ENCODE peak calls at places on chromosome 7, in four cellular contexts. J, H, W and U are unnamed samples.

GRCh38 chr7:112421666-112422486 is 28.4 kb upstream of the IFRD1 start:
- DNase-seq in H (no peak), W (no peak), J (peak), U (no peak)

GRCh38 chr7:151693140-151693539 is 173.4 kb upstream of the RHEB start:
- DNase-seq in H (no peak), W (no peak), J (no peak), U (no peak)

GRCh38 chr7:291302-292092 is 1.5 kb downstream of the FOXL3 start:
- DNase-seq in J (no peak), W (no peak), H (no peak), U (no peak)

GRCh38 chr7:66950763-66951162 is 29.7 kb downstream of the TMEM248 start:
- DNase-seq in W (no peak), H (no peak), J (no peak), U (no peak)

GRCh38 chr7:25009271-25009670 is 29.3 kb upstream of the OSBPL3 start:
- DNase-seq in W (no peak), H (no peak), J (no peak), U (no peak)

GRCh38 chr7:128954830-128955797 is 17.4 kb downstream of the IRF5 start:
- DNase-seq in J (no peak), H (no peak), W (no peak), U (no peak)

GRCh38 chr7:27199820-27200760 is at the start of gene HOXA13:
- DNase-seq in J (no peak), W (peak), H (peak), U (no peak)

GRCh38 chr7:90952649-90952991 is 311.6 kb upstream of the FZD1 start:
- DNase-seq in W (no peak), H (no peak), J (no peak), U (no peak)

GRCh38 chr7:75624134-75624832 is 114.5 kb downstream of the HIP1 start:
- DNase-seq in W (peak), J (no peak), H (no peak), U (no peak)

GRCh38 chr7:70360557-70360956 is 762.3 kb downstream of the AUTS2 start:
- DNase-seq in W (no peak), J (no peak), H (no peak), U (no peak)

GRCh38 chr7:44962483-44963251 is 16.1 kb downstream of the MYO1G start:
- DNase-seq in W (no peak), J (no peak), H (no peak), U (no peak)

GRCh38 chr7:151141281-151141854 is 26.1 kb downstream of the GBX1 start:
- DNase-seq in H (no peak), W (no peak), J (no peak), U (no peak)

GRCh38 chr7:140485463-140486265 is 6.4 kb upstream of the MKRN1 start:
- DNase-seq in W (peak), J (no peak), H (no peak), U (no peak)

GRCh38 chr7:30710669-30711068 is 28.4 kb upstream of the CRHR2 start:
- DNase-seq in W (no peak), H (no peak), J (no peak), U (no peak)

GRCh38 chr7:148155826-148156225 is 434.7 kb upstream of the C7orf33 start:
- DNase-seq in J (no peak), W (no peak), H (no peak), U (no peak)

DNA sequence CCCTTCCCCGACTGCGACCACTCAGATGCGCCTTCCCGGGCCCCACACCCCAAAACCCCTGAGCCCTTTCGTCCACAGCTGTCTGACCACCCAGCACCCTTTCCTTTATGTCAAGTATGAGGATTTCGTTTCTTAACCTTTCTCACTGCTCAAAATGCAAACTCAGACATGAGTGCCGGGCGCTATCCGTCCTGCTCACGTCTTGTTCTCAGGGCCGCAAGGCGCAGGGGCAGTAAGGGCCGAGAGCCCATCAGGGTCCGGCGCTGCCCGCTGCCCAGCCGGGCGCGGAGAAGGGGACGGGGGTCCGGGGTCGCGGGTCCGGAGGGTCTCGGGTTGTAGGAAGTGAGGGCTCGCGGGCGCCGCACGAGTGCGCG is 670 bp upstream of the RBM33 start:
- DNase-seq in J (no peak), H (no peak), W (no peak), U (no peak)
- TF ChIP-seq TCF7L2 in J (no peak), H (no peak), W (no peak), U (no peak)

GRCh38 chr7:47153076-47153475 is 428.8 kb downstream of the TNS3 start:
- DNase-seq in W (peak), H (no peak), J (peak), U (no peak)
- H3K27ac ChIP-seq in W (no peak), H (no peak), J (no peak), U (no peak)

GRCh38 chr7:73308665-73309214 is at the start of gene NSUN5:
- DNase-seq in W (peak), J (peak), H (peak), U (peak)
- TF ChIP-seq REST in W (no peak), J (no peak), H (no peak), U (no peak)

DNA sequence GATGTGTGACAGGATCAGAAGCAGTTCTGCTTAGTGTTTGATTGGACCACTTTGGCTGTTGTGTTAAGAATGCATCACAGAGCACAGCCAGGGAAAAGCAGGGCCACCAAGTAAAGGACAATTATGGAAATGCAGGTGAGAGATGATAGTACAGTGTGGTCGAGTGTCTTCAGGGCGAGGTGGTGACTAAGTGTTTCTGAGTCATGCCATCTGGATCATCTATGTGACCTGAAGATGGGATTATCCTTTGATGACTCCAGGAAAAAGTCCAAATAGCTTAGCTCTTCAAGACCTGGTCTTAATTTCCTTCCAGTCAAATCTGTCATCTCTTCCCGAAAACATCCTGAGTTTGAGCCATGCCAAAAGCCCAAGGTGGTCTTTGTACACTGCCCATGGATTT is 523.2 kb upstream of the IGFBP3 start:
- DNase-seq in J (no peak), W (no peak), H (peak), U (no peak)
- TF ChIP-seq TCF7L2 in J (no peak), W (no peak), H (no peak), U (no peak)

GRCh38 chr7:143393267-143394041 is 12.3 kb downstream of the ZYX start:
- DNase-seq in H (no peak), J (peak), W (no peak), U (no peak)

GRCh38 chr7:143394068-143394467 is 12.9 kb downstream of the ZYX start:
- DNase-seq in W (no peak), H (no peak), J (no peak), U (no peak)

GRCh38 chr7:143391462-143392404 is 10.6 kb downstream of the ZYX start:
- DNase-seq in W (no peak), H (no peak), J (no peak), U (no peak)

GRCh38 chr7:143394777-143395176 is 13.6 kb downstream of the ZYX start:
- DNase-seq in H (no peak), W (no peak), J (no peak), U (no peak)

DNA sequence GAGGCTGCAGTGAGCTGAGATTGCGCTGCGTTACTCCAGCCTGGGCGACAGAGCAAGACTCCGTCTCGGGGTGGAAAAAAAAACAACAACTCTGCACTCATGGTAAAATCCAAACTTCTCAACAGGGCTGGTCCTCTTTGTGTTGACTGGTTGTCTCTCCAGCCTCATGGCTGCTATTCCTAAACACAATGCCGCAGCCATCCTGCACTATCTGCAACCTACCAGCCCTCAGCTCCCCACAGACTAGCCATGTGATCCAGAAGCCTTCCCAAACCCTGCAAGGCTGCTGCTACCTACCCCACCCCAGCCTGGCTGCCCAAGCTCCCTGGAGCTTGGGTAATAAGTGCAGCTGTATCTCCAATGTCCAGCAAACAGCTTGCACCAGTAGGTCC is 11.7 kb downstream of the ZYX start:
- DNase-seq in W (no peak), J (no peak), H (no peak), U (no peak)
- H3K27ac ChIP-seq in W (no peak), J (peak), H (no peak), U (no peak)

DNA sequence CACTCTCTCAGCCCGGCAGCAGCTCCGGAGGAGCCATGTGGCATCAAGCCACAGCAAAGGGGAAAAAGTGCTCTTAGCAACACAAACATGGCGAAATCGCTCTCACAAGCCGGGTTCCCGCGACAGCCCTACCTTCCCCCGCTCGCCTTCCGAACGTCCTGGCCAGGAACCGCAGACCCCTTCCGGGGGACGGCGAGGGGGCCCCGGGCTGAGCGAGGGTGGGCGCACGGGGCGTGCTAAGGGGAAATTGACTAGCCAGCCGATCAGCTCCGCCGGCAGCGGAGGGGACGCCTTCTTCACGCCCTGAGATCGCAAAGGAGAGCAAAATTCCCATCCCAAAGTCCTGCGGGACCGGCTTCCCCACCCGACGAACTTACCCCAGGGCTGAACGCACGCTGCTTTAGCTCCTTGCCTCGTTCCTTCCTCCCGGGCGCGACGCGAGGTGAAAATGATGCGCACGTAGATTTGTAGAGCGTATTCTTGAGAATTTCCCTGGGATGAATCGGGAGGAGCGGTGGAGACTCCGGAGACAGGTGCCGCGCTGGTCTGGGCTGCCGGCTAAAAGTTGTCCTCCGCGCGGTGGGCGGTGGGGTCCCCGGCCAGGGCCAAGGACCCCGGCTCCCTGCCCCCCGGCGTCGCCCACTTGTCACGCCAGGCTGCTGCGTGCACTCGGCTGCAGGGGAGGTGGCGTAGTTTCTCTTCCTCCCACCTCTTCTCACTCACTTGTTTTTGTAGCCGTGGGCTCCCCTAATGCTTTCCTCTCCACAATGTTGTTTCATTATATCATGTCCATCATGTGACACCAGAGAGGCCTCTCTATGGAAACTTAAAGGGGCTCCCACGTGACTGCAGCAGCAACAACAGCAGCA is 220.1 kb upstream of the MKLN1 start:
- DNase-seq in H (peak), J (peak), W (peak), U (peak)
- TF ChIP-seq REST in H (no peak), J (no peak), W (no peak), U (no peak)

GRCh38 chr7:109752068-109752467 is 1182.4 kb downstream of the DNAJB9 start:
- DNase-seq in H (no peak), W (no peak), J (no peak), U (no peak)

GRCh38 chr7:109745677-109746410 is 1176.2 kb downstream of the DNAJB9 start:
- DNase-seq in J (no peak), W (no peak), H (no peak), U (no peak)

DNA sequence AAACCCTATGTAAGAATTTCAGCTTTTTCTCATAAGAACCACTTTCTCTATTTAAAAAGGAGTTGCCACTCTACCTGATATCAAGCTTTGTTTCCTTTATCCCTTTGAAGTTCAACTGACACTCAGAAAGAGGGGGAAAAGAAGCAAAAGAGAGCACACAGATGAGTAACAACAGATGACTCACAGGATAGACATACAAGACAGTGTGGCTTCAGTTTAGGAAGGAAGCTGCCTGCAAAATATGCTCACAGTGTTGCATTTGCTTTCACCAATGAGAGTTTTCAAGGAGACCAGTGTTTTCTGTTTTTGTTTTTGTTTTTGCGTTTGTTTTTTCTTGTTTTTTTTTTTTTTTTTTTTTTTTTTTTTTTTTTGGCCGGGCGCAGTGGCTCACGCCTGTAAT is 1181.6 kb downstream of the DNAJB9 start:
- DNase-seq in J (peak), W (no peak), H (peak), U (no peak)
- TF ChIP-seq TCF7L2 in J (no peak), W (no peak), H (no peak), U (no peak)

GRCh38 chr7:52565980-52566379 is 469.5 kb upstream of the POM121L12 start:
- DNase-seq in H (no peak), W (no peak), J (no peak), U (no peak)

DNA sequence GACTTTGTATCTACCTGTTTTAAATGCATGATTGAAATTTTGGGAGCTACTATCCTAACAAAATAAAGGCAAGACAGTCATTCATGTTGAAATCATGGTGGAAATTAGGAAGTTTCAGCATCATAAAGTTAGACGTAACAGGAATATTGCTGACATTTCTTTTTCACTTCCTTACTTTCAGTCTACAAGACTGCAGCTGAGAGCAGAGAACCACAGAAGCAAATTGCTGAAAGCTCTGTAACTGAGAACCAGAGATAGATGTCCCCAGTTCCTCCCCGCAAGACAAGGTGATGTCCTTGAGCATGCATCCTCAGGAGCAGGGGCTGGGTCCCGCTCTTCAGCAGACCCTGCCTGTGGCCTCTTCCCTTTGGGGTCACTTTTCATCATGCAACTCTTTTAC is 466.3 kb upstream of the POM121L12 start:
- DNase-seq in H (no peak), J (no peak), W (no peak), U (no peak)
- H3K27ac ChIP-seq in H (no peak), J (no peak), W (no peak), U (no peak)

GRCh38 chr7:2353650-2354172 is 916 bp upstream of the EIF3B start:
- DNase-seq in W (peak), H (peak), J (peak), U (peak)
- TF ChIP-seq REST in W (no peak), H (no peak), J (no peak), U (no peak)

GRCh38 chr7:100804681-100805431 is 22.5 kb downstream of the EPHB4 start:
- DNase-seq in W (no peak), J (no peak), H (no peak), U (no peak)

GRCh38 chr7:100803398-100804161 is 23.7 kb downstream of the EPHB4 start:
- DNase-seq in W (peak), H (no peak), J (peak), U (no peak)

GRCh38 chr7:100806276-100806675 is 21.0 kb downstream of the EPHB4 start:
- DNase-seq in H (no peak), J (no peak), W (no peak), U (no peak)

GRCh38 chr7:100801833-100802568 is 25.3 kb downstream of the EPHB4 start:
- DNase-seq in H (no peak), J (peak), W (peak), U (peak)

DNA sequence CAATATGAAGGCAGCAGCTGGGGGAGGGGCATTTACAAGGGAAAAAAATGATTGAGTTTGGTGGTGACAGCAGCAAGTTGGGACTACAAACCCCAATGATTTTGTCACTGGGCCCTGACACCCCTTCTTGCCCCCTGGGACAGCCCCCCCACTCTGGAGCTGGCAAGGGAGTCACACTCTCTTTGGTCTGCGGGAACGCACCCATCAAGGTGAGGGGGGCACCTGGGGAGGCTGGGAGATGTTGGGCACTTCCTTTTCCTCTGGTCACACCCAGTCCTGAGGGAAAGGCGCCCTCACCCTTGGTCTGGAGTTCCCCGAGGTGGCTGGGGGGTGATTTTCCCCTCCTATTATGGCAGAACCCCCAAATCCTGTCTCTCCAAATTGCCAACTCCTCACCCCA is 24.4 kb downstream of the EPHB4 start:
- DNase-seq in H (no peak), J (no peak), W (no peak), U (no peak)
- TF ChIP-seq TCF7L2 in H (no peak), J (no peak), W (no peak), U (no peak)